ENCODE peak calls at places on chromosomes 5 and 9, in ten cellular contexts. C, O, Y, G, B, E, J, R, M and Z are unnamed samples.

GRCh38 chr9:677461-678097 is 163.9 kb upstream of the DMRT1 start:
- DNase-seq in C (no peak), O (no peak), Y (no peak), G (peak; percentile 27), B (no peak), E (no peak), J (no peak), R (no peak), M (no peak), Z (peak; percentile 34)

GRCh38 chr5:37448941-37449340 is 69.8 kb downstream of the WDR70 start:
- DNase-seq in C (no peak), O (no peak), Y (peak; percentile 27), G (peak; percentile 61), B (no peak), E (no peak), J (no peak), R (peak; percentile 12), M (no peak), Z (peak; percentile 41)

GRCh38 chr5:87094347-87094746 is 173.3 kb upstream of the RASA1 start:
- DNase-seq in C (no peak), O (no peak), Y (no peak), G (no peak), B (no peak), E (no peak), J (no peak), R (no peak), M (no peak), Z (no peak)

GRCh38 chr5:88660326-88660946 is 222.5 kb downstream of the MEF2C start:
- DNase-seq in C (no peak), O (no peak), Y (peak; percentile 81), G (no peak), B (no peak), E (peak; percentile 58), J (no peak), R (peak; percentile 29), M (no peak), Z (peak; percentile 92)

GRCh38 chr9:34254141-34254913 is 74.7 kb downstream of the KIF24 start:
- DNase-seq in C (no peak), O (no peak), Y (peak; percentile 87), G (peak; percentile 75), B (peak; percentile 93), E (no peak), J (no peak), R (peak; percentile 58), M (peak; percentile 73), Z (peak; percentile 81)

GRCh38 chr5:119028575-119028974 is 40.2 kb upstream of the DTWD2 start:
- DNase-seq in C (no peak), O (no peak), Y (no peak), G (no peak), B (no peak), E (no peak), J (no peak), R (peak; percentile 5), M (no peak), Z (no peak)

GRCh38 chr5:83957188-83957587 is 236.5 kb upstream of the HAPLN1 start:
- DNase-seq in C (no peak), O (no peak), Y (peak; percentile 71), G (no peak), B (no peak), E (no peak), J (no peak), R (no peak), M (no peak), Z (no peak)

GRCh38 chr9:96048116-96048953 is 172.8 kb downstream of the ERCC6L2 start:
- DNase-seq in C (peak; percentile 80), O (peak; percentile 67), Y (no peak), G (peak; percentile 31), B (no peak), E (no peak), J (peak; percentile 32), R (peak; percentile 75), M (no peak), Z (no peak)

GRCh38 chr9:85359161-85359560 is 382.6 kb downstream of the AGTPBP1 start:
- DNase-seq in C (no peak), O (peak; percentile 62), Y (no peak), G (no peak), B (no peak), E (no peak), J (no peak), R (no peak), M (no peak), Z (no peak)

GRCh38 chr5:4994994-4995393 is 145.1 kb upstream of the ADAMTS16 start:
- DNase-seq in C (no peak), O (no peak), Y (peak; percentile 24), G (peak; percentile 25), B (no peak), E (no peak), J (no peak), R (peak; percentile 6), M (no peak), Z (no peak)

DNA sequence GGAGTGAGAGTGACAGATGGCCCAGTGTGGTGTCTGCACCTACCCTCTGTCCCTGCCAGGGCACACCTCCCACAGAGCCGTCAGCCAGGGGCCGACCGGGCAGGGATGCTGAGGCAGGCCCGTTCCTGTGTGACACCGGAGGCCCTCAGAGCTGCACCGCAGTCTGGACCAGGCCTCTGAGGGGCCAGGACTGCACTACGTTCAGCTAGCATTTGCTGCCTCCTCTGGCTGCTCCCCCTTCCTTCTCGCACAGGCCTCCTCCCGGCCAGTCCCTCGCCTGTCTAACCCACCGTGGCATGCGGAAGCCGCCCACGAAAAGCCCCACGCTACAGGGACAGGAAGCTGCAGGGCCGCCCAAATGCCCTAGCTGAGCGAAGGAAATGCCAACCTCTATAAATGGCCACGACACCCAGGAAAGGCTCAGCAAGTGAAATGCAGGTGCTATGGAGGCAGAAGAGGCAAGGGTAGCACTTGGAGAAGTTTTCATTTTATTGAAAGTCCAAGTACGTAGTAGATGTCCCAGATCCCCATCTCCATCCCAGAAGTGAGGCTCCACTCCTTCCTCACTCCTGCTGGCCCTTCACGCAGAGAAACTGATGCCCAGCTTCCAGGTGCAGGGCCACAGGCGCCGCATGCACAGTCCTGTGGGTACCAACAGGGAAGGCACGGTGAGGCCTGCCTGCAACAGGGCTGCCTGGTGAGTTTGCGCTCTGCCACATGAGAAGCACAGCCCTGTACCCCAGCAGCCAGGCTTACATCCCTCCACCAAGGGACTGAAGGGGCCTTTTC is 38.7 kb downstream of the MAPK9 start:
- DNase-seq in C (no peak), O (peak; percentile 47), Y (no peak), G (no peak), B (no peak), E (no peak), J (no peak), R (no peak), M (no peak), Z (no peak)
- H3K9me3 ChIP-seq in C (peaks cover 97% of the 10 kb centered on the region), O (peaks cover 99% of the 10 kb centered on the region), Y (peaks cover 38% of the 10 kb centered on the region), G (no peaks in the 10 kb centered on the region), B (peaks cover 64% of the 10 kb centered on the region), E (no peaks in the 10 kb centered on the region), J (peaks cover 23% of the 10 kb centered on the region), R (peaks cover 7% of the 10 kb centered on the region), M (peaks cover 49% of the 10 kb centered on the region), Z (peaks cover 60% of the 10 kb centered on the region)

GRCh38 chr5:9545301-9545958 is 445 bp downstream of the SEMA5A start:
- DNase-seq in C (no peak), O (peak; percentile 81), Y (no peak), G (no peak), B (peak; percentile 73), E (peak; percentile 87), J (no peak), R (no peak), M (no peak), Z (peak; percentile 31)

GRCh38 chr5:9549941-9550340 is 4.1 kb upstream of the SEMA5A start:
- DNase-seq in C (no peak), O (no peak), Y (no peak), G (no peak), B (no peak), E (no peak), J (no peak), R (no peak), M (no peak), Z (no peak)

GRCh38 chr5:9544502-9545300 is 1.2 kb downstream of the SEMA5A start:
- DNase-seq in C (peak; percentile 82), O (peak; percentile 97), Y (peak; percentile 97), G (peak; percentile 85), B (peak; percentile 91), E (peak; percentile 95), J (peak; percentile 67), R (peak; percentile 87), M (peak; percentile 89), Z (peak; percentile 88)

GRCh38 chr5:9545959-9546851 is at the start of gene SEMA5A:
- DNase-seq in C (peak; percentile 72), O (peak; percentile 93), Y (peak; percentile 69), G (peak; percentile 67), B (peak; percentile 88), E (peak; percentile 92), J (peak; percentile 36), R (peak; percentile 78), M (no peak), Z (peak; percentile 88)

DNA sequence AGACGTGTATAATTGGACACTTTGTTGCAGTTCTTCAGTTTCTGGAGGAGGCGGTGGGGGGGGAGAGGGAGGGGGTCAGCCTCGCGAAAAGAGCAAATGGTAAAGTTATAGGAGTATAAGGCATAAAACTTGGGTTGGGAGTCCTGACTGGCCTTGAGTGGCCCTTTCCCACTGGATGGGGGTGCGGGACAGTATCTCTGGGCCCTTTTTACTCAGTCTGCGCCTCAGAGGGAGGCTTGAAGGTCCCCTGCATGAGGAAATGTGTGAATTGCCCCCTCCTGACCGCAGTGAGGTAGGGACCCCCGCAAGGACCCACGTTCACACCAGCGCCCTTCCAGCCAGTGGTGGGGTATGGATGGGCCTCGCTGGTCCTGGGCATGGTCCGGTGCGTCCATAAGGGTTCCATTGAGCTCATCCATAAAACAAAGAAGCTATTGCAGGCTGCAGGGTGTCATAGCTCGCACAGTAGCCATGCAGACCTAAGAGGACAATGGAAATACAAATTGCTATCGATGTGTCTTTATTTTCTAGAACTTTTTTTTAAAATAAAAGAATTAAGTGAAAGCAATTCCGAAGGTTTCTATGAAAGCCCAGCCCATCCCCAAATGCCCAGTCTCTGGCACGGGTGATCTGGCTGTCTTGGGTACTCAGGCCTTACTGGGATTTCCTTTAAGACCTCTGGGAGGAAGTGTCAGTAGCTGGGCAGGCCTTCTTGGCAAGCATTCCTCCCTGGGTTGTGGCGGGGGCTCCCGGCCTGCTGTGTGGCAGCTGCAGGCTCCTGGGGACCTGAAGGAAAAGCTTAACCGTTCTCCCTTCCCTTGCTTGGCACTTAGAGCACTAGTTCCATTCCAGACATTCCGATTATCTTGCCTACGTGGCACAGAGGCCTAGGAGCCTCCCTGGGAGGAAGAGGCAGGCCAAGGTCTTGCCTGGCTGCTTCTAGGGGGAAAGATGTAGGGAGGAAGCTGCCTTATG is 1.4 kb upstream of the SEMA5A start:
- DNase-seq in C (no peak), O (peak; percentile 83), Y (no peak), G (peak; percentile 75), B (peak; percentile 71), E (no peak), J (no peak), R (peak; percentile 76), M (no peak), Z (peak; percentile 96)
- H3K4me3 ChIP-seq in C (peak overlapping the region; percentile 83), O (peak overlapping the region; percentile 97), Y (peak overlapping the region; percentile 72), G (peak overlapping the region; percentile 88), B (peak overlapping the region; percentile 59), E (peak overlapping the region; percentile 86), J (peak overlapping the region; percentile 74), R (peak overlapping the region; percentile 96), M (peak overlapping the region; percentile 77), Z (peak overlapping the region; percentile 90)

GRCh38 chr5:154038604-154039457 is at the start of the genes FAM114A2 and MFAP3:
- DNase-seq in C (peak; percentile 91), O (peak; percentile 97), Y (peak; percentile 85), G (peak; percentile 80), B (peak; percentile 97), E (peak; percentile 96), J (peak; percentile 72), R (peak; percentile 88), M (peak; percentile 89), Z (peak; percentile 96)
- H3K36me3 ChIP-seq in C (no peaks in the 10 kb centered on the region), O (no peaks in the 10 kb centered on the region), Y (no peaks in the 10 kb centered on the region), G (no peaks in the 10 kb centered on the region), B (peaks cover 19% of the 10 kb centered on the region), E (no peaks in the 10 kb centered on the region), J (no peaks in the 10 kb centered on the region), R (peaks cover 4% of the 10 kb centered on the region), M (no peaks in the 10 kb centered on the region), Z (no peaks in the 10 kb centered on the region)

GRCh38 chr5:19098434-19098833 is 889.6 kb downstream of the CDH18 start:
- DNase-seq in C (no peak), O (no peak), Y (no peak), G (no peak), B (no peak), E (no peak), J (no peak), R (no peak), M (no peak), Z (no peak)
- H3K9me3 ChIP-seq in C (no peaks in the 10 kb centered on the region), O (no peaks in the 10 kb centered on the region), Y (no peaks in the 10 kb centered on the region), G (no peaks in the 10 kb centered on the region), B (no peaks in the 10 kb centered on the region), E (no peaks in the 10 kb centered on the region), J (no peaks in the 10 kb centered on the region), R (no peaks in the 10 kb centered on the region), M (no peaks in the 10 kb centered on the region), Z (no peaks in the 10 kb centered on the region)